ENCODE peak calls at places on chromosome 15, in five cellular contexts. Y is thoracic aorta, D is uterus, T is body of pancreas, O is cardiac muscle cell. L is an unnamed sample.

GRCh38 chr15:99487337-99487730 is 78.5 kb upstream of the MEF2A start:
- DNase-seq in Y (no peak), D (no peak), T (no peak), O (no peak), L (no peak)

GRCh38 chr15:52780172-52780980 is 9.8 kb downstream of the ONECUT1 start:
- DNase-seq in Y (no peak), D (peak; percentile 35), T (peak; percentile 84), O (peak; percentile 62), L (peak; percentile 66)

GRCh38 chr15:28919679-28920655 is 34.2 kb downstream of the APBA2 start:
- DNase-seq in Y (no peak), D (no peak), T (no peak), O (no peak), L (no peak)

GRCh38 chr15:57323806-57324589 is 52.3 kb upstream of the CGNL1 start:
- DNase-seq in Y (no peak), D (no peak), T (no peak), O (no peak), L (no peak)

GRCh38 chr15:81950841-81951414 is 94.9 kb downstream of the MEX3B start:
- DNase-seq in Y (no peak), D (no peak), T (no peak), O (peak; percentile 76), L (no peak)

GRCh38 chr15:45144775-45145174 is 15.0 kb downstream of the DUOX1 start:
- DNase-seq in Y (no peak), D (no peak), T (no peak), O (no peak), L (no peak)

GRCh38 chr15:92392462-92392861 is 1.2 kb upstream of the ST8SIA2 start:
- DNase-seq in Y (no peak), D (no peak), T (no peak), O (no peak), L (no peak)

GRCh38 chr15:75350601-75351331 is 3.9 kb downstream of the NEIL1 start:
- DNase-seq in Y (no peak), D (no peak), T (no peak), O (no peak), L (no peak)

GRCh38 chr15:52288051-52288942 is 7.3 kb downstream of the MYO5C start:
- DNase-seq in Y (no peak), D (no peak), T (peak; percentile 71), O (peak; percentile 3), L (peak; percentile 83)

GRCh38 chr15:24856397-24857093 is 98.2 kb upstream of the SNRPN start:
- DNase-seq in Y (no peak), D (no peak), T (no peak), O (peak; percentile 7), L (no peak)

GRCh38 chr15:57923750-57924149 is 141.8 kb downstream of the ALDH1A2 start:
- DNase-seq in Y (no peak), D (no peak), T (peak; percentile 47), O (peak; percentile 68), L (no peak)

GRCh38 chr15:101058735-101059134 is 139.6 kb downstream of the LRRK1 start:
- DNase-seq in Y (no peak), D (no peak), T (no peak), O (no peak), L (no peak)

GRCh38 chr15:41940441-41940857 is 31.9 kb downstream of the EHD4 start:
- DNase-seq in Y (no peak), D (no peak), T (no peak), O (peak; percentile 65), L (no peak)

GRCh38 chr15:64163662-64164362 is 990 bp upstream of the PPIB start:
- DNase-seq in Y (no peak), D (no peak), T (no peak), O (no peak), L (no peak)

GRCh38 chr15:62739507-62739906 is 303.0 kb upstream of the TPM1 start:
- DNase-seq in Y (no peak), D (no peak), T (no peak), O (no peak), L (no peak)

GRCh38 chr15:56759450-56759845 is 26.1 kb upstream of the ZNF280D start:
- DNase-seq in Y (no peak), D (no peak), T (no peak), O (peak; percentile 93), L (no peak)

GRCh38 chr15:53110999-53111398 is 320.9 kb upstream of the ONECUT1 start:
- DNase-seq in Y (no peak), D (no peak), T (no peak), O (no peak), L (no peak)

GRCh38 chr15:32838338-32838737 is 120.5 kb downstream of the GREM1 start:
- DNase-seq in Y (no peak), D (no peak), T (no peak), O (no peak), L (no peak)

GRCh38 chr15:90306560-90306959 is 41.1 kb downstream of the NGRN start:
- DNase-seq in Y (no peak), D (no peak), T (no peak), O (no peak), L (no peak)

GRCh38 chr15:59999064-59999377 is 5.1 kb upstream of the FOXB1 start:
- DNase-seq in Y (no peak), D (no peak), T (no peak), O (no peak), L (no peak)

GRCh38 chr15:64045774-64046346 is 425 bp downstream of the DAPK2 start:
- DNase-seq in Y (no peak), D (peak; percentile 28), T (peak; percentile 27), O (no peak), L (peak; percentile 64)

DNA sequence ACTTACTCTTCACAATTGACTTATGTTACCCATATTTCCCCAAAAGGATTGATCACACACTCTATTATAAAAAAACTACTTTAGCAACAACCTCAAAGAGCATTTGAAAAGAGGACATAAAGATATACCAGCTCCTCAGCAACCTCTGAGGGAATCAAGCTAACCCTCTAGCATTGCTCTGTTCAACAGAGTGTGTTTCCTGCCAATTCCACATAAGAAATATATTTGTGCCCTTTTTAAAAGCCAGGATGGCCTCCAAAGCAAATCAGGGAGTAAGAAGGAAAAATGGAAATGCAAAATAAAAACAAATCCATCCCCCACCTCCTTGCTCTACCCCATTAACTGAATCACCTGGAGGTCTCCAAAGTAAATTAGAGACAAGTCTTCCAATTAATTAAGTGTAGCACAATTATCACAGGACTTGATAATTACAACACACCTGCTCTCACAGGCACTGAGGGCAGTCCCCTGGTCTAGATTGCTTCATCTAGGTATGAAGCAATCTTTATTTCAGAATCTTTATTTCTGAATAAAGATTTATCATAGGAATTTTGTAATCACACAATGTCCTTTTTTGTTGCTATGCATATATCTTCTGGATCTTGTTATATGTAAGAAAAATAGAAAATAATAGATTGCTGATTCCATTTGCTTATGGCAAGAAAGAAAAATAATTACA is 34.8 kb downstream of the GPR176 start:
- DNase-seq in Y (no peak), D (no peak), T (no peak), O (peak; percentile 15), L (no peak)
- H3K4me1 ChIP-seq in Y (peaks cover 19% of the 10 kb centered on the region), D (no peaks in the 10 kb centered on the region), T (peaks cover 26% of the 10 kb centered on the region), O (peaks cover 3% of the 10 kb centered on the region), L (peaks cover 22% of the 10 kb centered on the region)

GRCh38 chr15:95286911-95287769 is 1043.4 kb upstream of the NR2F2 start:
- DNase-seq in Y (no peak), D (no peak), T (no peak), O (no peak), L (no peak)

GRCh38 chr15:95284933-95285401 is 1045.5 kb upstream of the NR2F2 start:
- DNase-seq in Y (no peak), D (no peak), T (no peak), O (peak; percentile 86), L (no peak)

GRCh38 chr15:95284487-95284886 is 1046.0 kb upstream of the NR2F2 start:
- DNase-seq in Y (no peak), D (no peak), T (no peak), O (no peak), L (no peak)

GRCh38 chr15:95287774-95288173 is 1042.7 kb upstream of the NR2F2 start:
- DNase-seq in Y (no peak), D (no peak), T (no peak), O (no peak), L (no peak)

DNA sequence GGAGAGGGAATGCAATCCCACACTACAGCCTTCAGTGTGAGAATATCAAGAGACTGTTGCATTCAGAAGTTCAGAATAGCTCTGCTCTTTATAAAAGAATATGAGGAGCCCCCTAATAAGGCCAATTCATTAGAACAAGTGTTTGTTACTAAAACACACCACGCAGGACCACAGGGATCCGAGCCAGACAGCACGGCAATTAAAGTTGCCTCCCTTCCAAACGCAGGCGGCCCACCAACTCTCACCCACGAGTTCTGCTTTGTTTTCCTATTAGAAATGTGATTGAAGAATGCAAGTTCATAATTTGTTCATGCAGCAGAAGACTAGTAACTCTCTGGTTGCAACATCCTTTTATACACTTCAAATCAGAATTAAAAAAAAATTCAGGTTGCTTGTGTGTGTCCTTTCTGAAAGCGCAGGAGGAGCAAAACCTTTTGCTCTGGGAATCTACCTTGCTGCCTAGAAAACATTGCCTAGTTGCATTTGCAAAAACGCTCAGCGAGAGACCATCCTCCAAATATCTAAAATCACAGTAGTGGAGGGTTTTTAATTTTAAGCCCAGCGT is 1044.1 kb upstream of the NR2F2 start:
- DNase-seq in Y (no peak), D (no peak), T (no peak), O (no peak), L (no peak)
- H3K4me1 ChIP-seq in Y (peaks cover 19% of the 10 kb centered on the region), D (no peaks in the 10 kb centered on the region), T (no peaks in the 10 kb centered on the region), O (peaks cover 28% of the 10 kb centered on the region), L (no peaks in the 10 kb centered on the region)

DNA sequence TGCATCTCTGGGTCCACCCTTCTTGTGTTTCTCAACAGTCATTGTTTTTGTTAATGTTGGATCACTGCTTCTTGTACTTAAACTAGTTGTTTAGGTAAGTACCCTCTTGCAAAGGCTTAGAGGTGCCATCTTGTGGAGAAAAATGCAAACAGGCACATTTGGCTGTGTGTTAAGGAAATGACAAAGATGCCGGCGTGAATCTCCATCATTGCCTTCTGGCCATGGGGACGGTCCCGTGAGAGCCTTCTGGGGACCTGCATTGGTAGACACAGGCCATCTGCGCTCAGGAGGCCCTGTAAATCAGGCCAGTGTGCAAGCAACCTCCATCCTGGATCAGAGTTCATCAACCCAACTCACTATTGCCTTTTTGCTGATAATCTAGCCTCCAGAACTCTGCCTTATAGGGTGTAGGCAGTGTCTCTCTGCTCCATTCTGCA is 158.6 kb upstream of the NR2E3 start:
- DNase-seq in Y (peak; percentile 7), D (no peak), T (peak; percentile 15), O (peak; percentile 74), L (no peak)
- H3K4me1 ChIP-seq in Y (peaks cover 59% of the 10 kb centered on the region), D (no peaks in the 10 kb centered on the region), T (no peaks in the 10 kb centered on the region), O (no peaks in the 10 kb centered on the region), L (no peaks in the 10 kb centered on the region)

GRCh38 chr15:66186049-66186825 is 67.3 kb downstream of the MEGF11 start:
- DNase-seq in Y (no peak), D (no peak), T (no peak), O (peak; percentile 62), L (no peak)

GRCh38 chr15:66178531-66178910 is 75.0 kb downstream of the MEGF11 start:
- DNase-seq in Y (no peak), D (no peak), T (no peak), O (no peak), L (no peak)

GRCh38 chr15:66184492-66184891 is 69.1 kb downstream of the MEGF11 start:
- DNase-seq in Y (no peak), D (no peak), T (no peak), O (no peak), L (no peak)

GRCh38 chr15:66184936-66185790 is 68.4 kb downstream of the MEGF11 start:
- DNase-seq in Y (no peak), D (no peak), T (no peak), O (peak; percentile 62), L (no peak)

DNA sequence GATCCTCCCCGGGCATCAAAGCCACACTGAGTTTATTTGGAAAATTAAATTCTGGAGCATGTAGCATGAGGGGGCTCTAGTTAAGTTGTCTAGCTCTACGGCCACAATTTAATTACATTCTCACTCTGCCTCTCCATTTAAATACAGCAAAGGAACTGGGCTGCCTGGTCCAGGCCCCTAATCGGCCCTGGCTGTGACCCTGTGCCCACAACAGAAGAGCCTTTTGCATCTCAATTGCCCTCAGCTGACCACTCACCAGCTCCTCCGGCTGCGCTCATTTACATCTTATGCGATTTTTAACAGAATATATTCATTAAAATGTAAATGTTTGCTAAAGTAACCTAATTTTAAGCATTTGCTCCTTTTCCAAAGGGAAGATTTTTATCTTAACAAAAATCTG is 72.8 kb downstream of the MEGF11 start:
- DNase-seq in Y (no peak), D (no peak), T (no peak), O (no peak), L (no peak)
- H3K4me1 ChIP-seq in Y (no peaks in the 10 kb centered on the region), D (no peaks in the 10 kb centered on the region), T (no peaks in the 10 kb centered on the region), O (peaks cover 6% of the 10 kb centered on the region), L (no peaks in the 10 kb centered on the region)

L was measured in right lobe of liver.